ENCODE peak calls at places on chromosomes 5 and 9, in seven cellular contexts. N, O, Q, S, E, B and H are unnamed samples.

GRCh38 chr5:72600401-72600981 is 93.3 kb upstream of the ZNF366 start:
- DNase-seq in N (peak; percentile 95), O (no peak), Q (no peak), S (no peak), E (no peak), B (peak; percentile 53), H (no peak)

GRCh38 chr9:119009253-119009652 is 360.0 kb downstream of the BRINP1 start:
- DNase-seq in N (no peak), O (no peak), Q (no peak), S (no peak), E (no peak), B (no peak), H (no peak)

GRCh38 chr5:179166886-179167841 is 107.0 kb downstream of the ZNF354C start:
- DNase-seq in N (no peak), O (no peak), Q (peak; percentile 78), S (no peak), E (no peak), B (peak; percentile 29), H (no peak)

GRCh38 chr5:157540707-157541451 is 34.7 kb downstream of the ADAM19 start:
- DNase-seq in N (no peak), O (no peak), Q (no peak), S (no peak), E (no peak), B (no peak), H (no peak)

GRCh38 chr5:66653380-66653779 is 57.2 kb downstream of the MAST4 start:
- DNase-seq in N (no peak), O (no peak), Q (no peak), S (no peak), E (no peak), B (peak; percentile 45), H (no peak)

GRCh38 chr9:96241391-96241809 is 60.6 kb downstream of the HSD17B3 start:
- DNase-seq in N (no peak), O (no peak), Q (no peak), S (no peak), E (no peak), B (no peak), H (no peak)

GRCh38 chr5:52840286-52841050 is 52.8 kb downstream of the ITGA1 start:
- DNase-seq in N (no peak), O (no peak), Q (no peak), S (peak; percentile 49), E (no peak), B (no peak), H (no peak)

GRCh38 chr9:98121096-98121495 is 2.1 kb upstream of the TRIM14 start:
- DNase-seq in N (no peak), O (no peak), Q (no peak), S (peak; percentile 55), E (no peak), B (no peak), H (no peak)

GRCh38 chr5:153672347-153673090 is 182.0 kb downstream of the GRIA1 start:
- DNase-seq in N (no peak), O (no peak), Q (no peak), S (no peak), E (no peak), B (no peak), H (no peak)

GRCh38 chr9:137316012-137316981 is 14.2 kb upstream of the NRARP start:
- DNase-seq in N (no peak), O (no peak), Q (peak; percentile 75), S (no peak), E (no peak), B (no peak), H (peak; percentile 71)

GRCh38 chr5:43401827-43402226 is 10.4 kb downstream of the CCL28 start:
- DNase-seq in N (no peak), O (no peak), Q (peak; percentile 84), S (no peak), E (no peak), B (no peak), H (no peak)

GRCh38 chr5:168885324-168886120 is 306.4 kb upstream of the PANK3 start:
- DNase-seq in N (no peak), O (no peak), Q (no peak), S (no peak), E (no peak), B (no peak), H (no peak)

GRCh38 chr9:134728021-134728795 is 86.6 kb downstream of the COL5A1 start:
- DNase-seq in N (no peak), O (no peak), Q (no peak), S (no peak), E (no peak), B (no peak), H (no peak)

GRCh38 chr5:179166171-179166885 is 106.2 kb downstream of the ZNF354C start:
- DNase-seq in N (no peak), O (no peak), Q (no peak), S (no peak), E (no peak), B (no peak), H (no peak)

GRCh38 chr5:150499437-150499956 is 8.4 kb upstream of the NDST1 start:
- DNase-seq in N (no peak), O (no peak), Q (no peak), S (no peak), E (no peak), B (no peak), H (no peak)